ENCODE peak calls at places on chromosomes 4 and X, in nine cellular contexts. W, X, O, E, U, M, B, D and Z are unnamed samples.

GRCh38 chrX:81957900-81958545 is 756.1 kb downstream of the SH3BGRL start:
- DNase-seq in O (no peak), E (no peak), X (no peak), U (peak; percentile 24), M (no peak), W (peak; percentile 82), D (no peak), B (no peak), Z (no peak)

GRCh38 chr4:20319785-20320184 is 68.1 kb downstream of the SLIT2 start:
- DNase-seq in E (no peak), U (no peak), X (no peak), D (no peak), O (no peak), W (no peak), M (no peak), B (no peak), Z (no peak)

GRCh38 chr4:9875516-9875915 is 94.1 kb downstream of the DRD5 start:
- DNase-seq in B (no peak), O (no peak), U (no peak), W (no peak), M (no peak), E (no peak), D (no peak), X (no peak), Z (no peak)

GRCh38 chr4:107470173-107470572 is 249.9 kb downstream of the PAPSS1 start:
- DNase-seq in B (no peak), M (no peak), O (no peak), W (no peak), X (no peak), U (no peak), E (no peak), D (no peak), Z (no peak)

GRCh38 chr4:8409271-8410065 is 31.1 kb downstream of the ACOX3 start:
- DNase-seq in O (no peak), D (no peak), X (no peak), W (no peak), E (no peak), U (peak; percentile 52), M (no peak), B (peak; percentile 21), Z (peak; percentile 62)

GRCh38 chr4:105061136-105061696 is 85.5 kb upstream of the TET2 start:
- DNase-seq in B (peak; percentile 61), E (no peak), X (no peak), U (no peak), W (peak; percentile 82), D (peak; percentile 53), M (peak; percentile 8), O (no peak), Z (no peak)

GRCh38 chr4:141009931-141010330 is 123.3 kb downstream of the RNF150 start:
- DNase-seq in M (no peak), U (no peak), D (no peak), O (no peak), W (no peak), X (no peak), B (no peak), E (no peak), Z (no peak)

GRCh38 chr4:186627226-186627865 is 72.0 kb upstream of the MTNR1A start:
- DNase-seq in B (peak; percentile 18), U (no peak), D (peak; percentile 58), E (no peak), X (no peak), M (no peak), O (no peak), W (peak; percentile 30), Z (no peak)

GRCh38 chrX:56281789-56282188 is 49.6 kb downstream of the KLF8 start:
- DNase-seq in M (no peak), E (no peak), W (peak; percentile 68), X (no peak), U (peak; percentile 3), D (no peak), B (peak; percentile 36), O (no peak), Z (no peak)

GRCh38 chrX:13088155-13088485 is 43.7 kb upstream of the FAM9C start:
- DNase-seq in O (no peak), B (no peak), U (no peak), D (no peak), W (no peak), M (no peak), X (no peak), E (no peak), Z (no peak)
- H3K4me1 ChIP-seq in O (no peaks in the 10 kb centered on the region), B (no peaks in the 10 kb centered on the region), U (no peaks in the 10 kb centered on the region), D (no peaks in the 10 kb centered on the region), W (peaks cover 19% of the 10 kb centered on the region), M (peaks cover 12% of the 10 kb centered on the region), X (peaks cover 1% of the 10 kb centered on the region), E (no peaks in the 10 kb centered on the region), Z (peaks cover 8% of the 10 kb centered on the region)

DNA sequence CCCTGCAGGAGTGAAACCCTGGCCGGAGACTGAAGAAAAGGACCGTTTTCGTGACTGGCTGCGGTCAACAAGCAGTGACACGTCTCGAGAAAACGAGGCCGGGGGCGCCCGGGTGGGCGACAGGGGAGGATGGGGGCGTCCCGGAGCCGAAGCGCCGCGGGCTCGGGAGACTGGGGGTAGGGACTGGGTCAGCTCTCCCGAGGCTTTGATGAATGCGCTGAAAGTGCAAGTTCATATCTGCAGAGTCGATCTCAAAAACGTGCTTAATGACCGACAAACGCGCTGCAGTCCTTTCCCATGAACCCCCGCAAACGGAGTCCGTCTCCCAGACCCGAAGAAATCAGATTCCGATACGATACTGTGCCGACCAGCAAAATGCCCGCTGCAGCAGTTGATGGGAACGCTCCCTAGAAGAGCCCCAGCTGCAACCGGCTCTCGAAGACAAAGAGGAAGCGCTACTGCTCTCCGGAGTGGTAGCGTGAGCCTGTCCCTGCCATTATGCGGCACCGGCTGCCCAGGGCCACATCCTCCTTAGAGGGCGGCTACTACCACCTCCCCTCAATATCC is 806 bp upstream of the CD99L2 start:
- DNase-seq in O (peak; percentile 35), E (peak; percentile 22), X (peak; percentile 33), M (peak; percentile 28), B (peak; percentile 19), W (peak; percentile 22), D (peak; percentile 73), U (peak; percentile 37), Z (peak; percentile 7)
- TF ChIP-seq CTCF in O (no peak), E (no peak), X (no peak), M (no peak), B (no peak), W (no peak), D (no peak), U (no peak), Z (no peak)

GRCh38 chr4:156972370-156972980 is 876 bp upstream of the PDGFC start:
- DNase-seq in W (peak; percentile 42), U (no peak), E (no peak), M (peak; percentile 15), B (no peak), D (peak; percentile 45), X (no peak), O (no peak), Z (no peak)

GRCh38 chr4:156974264-156974663 is 2.7 kb upstream of the PDGFC start:
- DNase-seq in W (no peak), E (no peak), B (peak; percentile 80), M (no peak), O (no peak), X (no peak), U (no peak), D (no peak), Z (no peak)

GRCh38 chr4:156977435-156978160 is 6.0 kb upstream of the PDGFC start:
- DNase-seq in X (no peak), E (no peak), W (no peak), D (no peak), M (no peak), B (peak; percentile 83), O (no peak), U (no peak), Z (no peak)

GRCh38 chr4:156971623-156972369 is at the start of gene PDGFC:
- DNase-seq in B (peak; percentile 79), U (peak; percentile 80), X (peak; percentile 87), E (peak; percentile 82), W (peak; percentile 66), O (peak; percentile 77), M (peak; percentile 84), D (peak; percentile 93), Z (peak; percentile 68)

GRCh38 chr4:156976147-156976546 is 4.5 kb upstream of the PDGFC start:
- DNase-seq in O (no peak), X (no peak), W (no peak), B (peak; percentile 80), D (no peak), E (no peak), M (no peak), U (no peak), Z (no peak)
- H3K4me1 ChIP-seq in O (no peaks in the 10 kb centered on the region), X (peaks cover 8% of the 10 kb centered on the region), W (peaks cover 11% of the 10 kb centered on the region), B (no peaks in the 10 kb centered on the region), D (no peaks in the 10 kb centered on the region), E (no peaks in the 10 kb centered on the region), M (peaks cover 17% of the 10 kb centered on the region), U (peaks cover 3% of the 10 kb centered on the region), Z (no peaks in the 10 kb centered on the region)

DNA sequence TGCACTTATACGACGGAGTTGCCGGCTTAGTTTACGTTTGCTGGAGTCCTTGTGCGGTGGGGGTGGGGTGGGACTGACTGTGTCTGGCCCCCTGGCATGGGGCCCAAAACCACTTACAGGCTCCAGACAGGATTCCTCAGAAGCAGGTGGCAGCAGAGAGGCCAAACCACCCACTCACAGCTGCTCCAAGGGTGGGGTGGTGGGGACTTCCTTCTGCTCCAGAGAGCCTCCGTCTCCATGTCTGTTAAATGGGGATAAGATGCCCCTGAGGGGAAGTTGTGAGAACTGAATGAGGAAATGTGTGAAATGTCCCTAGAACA is 36.7 kb downstream of the PSAPL1 start:
- DNase-seq in X (no peak), E (no peak), B (peak; percentile 33), M (peak; percentile 78), O (no peak), W (no peak), U (peak; percentile 76), D (peak; percentile 39), Z (peak; percentile 52)
- TF ChIP-seq CTCF in X (no peak), E (no peak), B (no peak), M (peak; percentile 18), O (no peak), W (no peak), U (no peak), D (no peak), Z (no peak)

DNA sequence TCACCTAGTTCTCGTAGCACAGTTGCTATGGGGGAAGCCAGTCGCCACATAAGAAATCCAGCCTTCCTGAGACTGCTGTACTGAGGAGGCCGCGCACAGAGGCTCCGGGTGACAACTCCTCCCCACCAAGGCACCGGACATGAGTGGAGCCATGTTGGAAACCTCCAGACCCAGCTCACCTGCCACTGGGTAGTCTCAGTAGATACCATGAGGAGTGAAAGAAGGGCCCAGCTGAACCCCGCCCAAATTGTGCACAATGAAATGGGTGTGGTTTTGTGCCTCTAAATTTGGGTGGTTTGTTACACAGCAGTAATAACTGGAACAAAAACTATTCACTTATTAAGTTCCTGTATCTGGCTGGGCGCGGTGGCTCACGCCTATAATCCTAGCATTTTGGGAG is 198.7 kb downstream of the BCOR start:
- DNase-seq in E (no peak), O (no peak), U (no peak), D (no peak), W (no peak), M (no peak), B (no peak), X (no peak), Z (no peak)
- H3K4me1 ChIP-seq in E (no peaks in the 10 kb centered on the region), O (peaks cover 8% of the 10 kb centered on the region), U (peaks cover 43% of the 10 kb centered on the region), D (no peaks in the 10 kb centered on the region), W (no peaks in the 10 kb centered on the region), M (peaks cover 27% of the 10 kb centered on the region), B (peaks cover 11% of the 10 kb centered on the region), X (peaks cover 2% of the 10 kb centered on the region), Z (peaks cover 11% of the 10 kb centered on the region)

DNA sequence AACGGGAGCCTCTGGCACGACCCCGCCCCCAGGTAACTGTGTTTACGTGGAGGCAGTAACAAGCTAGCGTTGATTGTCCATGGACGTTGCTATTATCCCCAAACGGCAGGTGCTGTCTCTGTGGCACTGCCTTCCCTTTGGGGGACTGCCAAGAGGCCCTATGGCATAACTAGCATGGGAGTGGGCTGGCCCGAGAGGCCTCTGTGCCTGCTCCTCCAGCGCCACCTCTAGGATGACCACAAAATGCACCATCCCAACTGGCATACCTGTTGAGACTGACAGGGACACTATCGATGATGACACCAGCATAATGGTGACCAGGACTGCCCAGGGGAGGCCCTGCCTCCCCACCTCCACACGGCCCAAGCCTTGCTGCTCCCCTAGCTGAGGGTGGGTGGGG is 1.5 kb downstream of the SRPK3 start:
- DNase-seq in B (no peak), M (no peak), E (no peak), D (peak; percentile 74), U (no peak), W (no peak), O (no peak), X (no peak), Z (no peak)
- TF ChIP-seq CTCF in B (no peak), M (no peak), E (no peak), D (peak; percentile 57), U (peak; percentile 19), W (no peak), O (no peak), X (no peak), Z (no peak)